ENCODE peak calls at places on chromosomes 16 and 17, in nine cellular contexts. C is cardiac fibroblast, X is thoracic aorta, K is stomach, N is BJ, G is AG04450, I is brain microvascular endothelial cell, D is Caco-2, M is psoas muscle. L is an unnamed sample.

GRCh38 chr17:61946359-61946758 is 18.6 kb upstream of the INTS2 start:
- DNase-seq in I (no peak), N (no peak), G (no peak), C (no peak), D (no peak), K (no peak), X (no peak), M (no peak), L (no peak)

GRCh38 chr17:63001689-63002394 is 35.8 kb downstream of the TANC2 start:
- DNase-seq in X (no peak), I (no peak), N (no peak), G (no peak), D (no peak), K (no peak), M (no peak), C (peak; percentile 39), L (no peak)

GRCh38 chr16:15509593-15510520 is 75.5 kb downstream of the BMERB1 start:
- DNase-seq in G (no peak), I (peak; percentile 82), K (no peak), X (no peak), D (no peak), M (no peak), N (no peak), C (peak; percentile 21), L (peak; percentile 61)

GRCh38 chr16:89693931-89694783 is 7.3 kb downstream of the SPATA2L start:
- DNase-seq in M (peak; percentile 49), D (peak; percentile 46), G (no peak), C (no peak), X (no peak), I (no peak), N (no peak), K (no peak), L (no peak)

GRCh38 chr17:19413725-19414124 is 2.7 kb downstream of the RNF112 start:
- DNase-seq in G (no peak), M (no peak), N (no peak), K (no peak), X (no peak), I (no peak), D (no peak), C (no peak), L (no peak)

GRCh38 chr17:58283674-58284612 is 3.2 kb upstream of the MPO start:
- DNase-seq in X (no peak), M (no peak), C (no peak), I (no peak), K (no peak), D (no peak), G (no peak), N (no peak), L (no peak)

GRCh38 chr17:1486802-1487695 is 5.4 kb downstream of the MYO1C start:
- DNase-seq in I (peak; percentile 34), G (no peak), K (peak; percentile 90), N (no peak), X (peak; percentile 62), M (peak; percentile 86), C (peak; percentile 66), D (peak; percentile 61), L (no peak)

GRCh38 chr17:60514053-60514452 is 12.0 kb downstream of the APPBP2 start:
- DNase-seq in K (no peak), I (no peak), C (no peak), N (no peak), D (no peak), M (no peak), X (no peak), G (no peak), L (no peak)

GRCh38 chr16:57564571-57565270 is 22.3 kb downstream of the ADGRG5 start:
- DNase-seq in I (peak; percentile 43), X (no peak), N (no peak), K (no peak), D (no peak), M (no peak), C (peak; percentile 41), G (no peak), L (no peak)

GRCh38 chr16:56858375-56858774 is 6.6 kb upstream of the SLC12A3 start:
- DNase-seq in X (no peak), D (no peak), N (no peak), G (no peak), M (no peak), I (no peak), C (no peak), K (no peak), L (no peak)

GRCh38 chr17:14762736-14763479 is 462.0 kb downstream of the HS3ST3B1 start:
- DNase-seq in X (no peak), M (no peak), G (no peak), N (no peak), K (no peak), I (no peak), C (no peak), D (no peak), L (no peak)

GRCh38 chr17:82547981-82548380 is 28.4 kb downstream of the FOXK2 start:
- DNase-seq in X (no peak), C (no peak), G (no peak), I (no peak), M (no peak), K (no peak), D (no peak), N (no peak), L (no peak)

GRCh38 chr17:45021607-45022287 is 29.7 kb downstream of the DCAKD start:
- DNase-seq in C (peak; percentile 54), X (no peak), G (no peak), D (peak; percentile 72), K (peak; percentile 68), N (no peak), M (peak; percentile 85), I (no peak), L (no peak)

GRCh38 chr17:40425741-40426140 is 8.0 kb upstream of the TOP2A start:
- DNase-seq in D (peak; percentile 22), G (no peak), I (no peak), N (no peak), M (no peak), K (no peak), X (no peak), C (no peak), L (no peak)
- TF ChIP-seq CTCF in D (no peak), G (no peak), I (no peak), N (no peak), M (no peak), K (no peak), X (no peak), C (no peak), L (no peak)

GRCh38 chr16:64394061-64394460 is 727.8 kb downstream of the CDH11 start:
- DNase-seq in D (no peak), G (no peak), K (no peak), C (no peak), I (no peak), X (no peak), M (no peak), N (no peak), L (no peak)

GRCh38 chr16:64397042-64397441 is 724.8 kb downstream of the CDH11 start:
- DNase-seq in K (no peak), D (no peak), X (no peak), M (no peak), G (no peak), I (peak; percentile 75), N (no peak), C (peak; percentile 36), L (no peak)

GRCh38 chr16:64390102-64390501 is 731.8 kb downstream of the CDH11 start:
- DNase-seq in K (no peak), G (no peak), N (no peak), I (no peak), D (no peak), X (no peak), C (no peak), M (no peak), L (no peak)

GRCh38 chr16:64392456-64392855 is 729.4 kb downstream of the CDH11 start:
- DNase-seq in C (no peak), M (no peak), N (no peak), D (no peak), I (no peak), X (no peak), K (no peak), G (no peak), L (no peak)

GRCh38 chr16:64391009-64391663 is 730.7 kb downstream of the CDH11 start:
- DNase-seq in X (no peak), N (no peak), M (no peak), C (peak; percentile 70), D (no peak), K (no peak), I (peak; percentile 37), G (no peak), L (no peak)
- H3K4me3 ChIP-seq in X (peak overlapping the region; percentile 65), N (no peak overlapping the region), M (no peak overlapping the region), C (peak overlapping the region; percentile 11), D (no peak overlapping the region), K (peak overlapping the region; percentile 22), I (no peak overlapping the region), G (peak overlapping the region; percentile 1), L (peak overlapping the region; percentile 4)

GRCh38 chr17:76032780-76033108 is 5.6 kb upstream of the EVPL start:
- DNase-seq in K (no peak), M (no peak), D (no peak), X (no peak), G (no peak), C (no peak), N (no peak), I (no peak), L (no peak)
- TF ChIP-seq CTCF in K (no peak), M (no peak), D (no peak), X (no peak), G (no peak), C (no peak), N (no peak), I (no peak), L (no peak)

DNA sequence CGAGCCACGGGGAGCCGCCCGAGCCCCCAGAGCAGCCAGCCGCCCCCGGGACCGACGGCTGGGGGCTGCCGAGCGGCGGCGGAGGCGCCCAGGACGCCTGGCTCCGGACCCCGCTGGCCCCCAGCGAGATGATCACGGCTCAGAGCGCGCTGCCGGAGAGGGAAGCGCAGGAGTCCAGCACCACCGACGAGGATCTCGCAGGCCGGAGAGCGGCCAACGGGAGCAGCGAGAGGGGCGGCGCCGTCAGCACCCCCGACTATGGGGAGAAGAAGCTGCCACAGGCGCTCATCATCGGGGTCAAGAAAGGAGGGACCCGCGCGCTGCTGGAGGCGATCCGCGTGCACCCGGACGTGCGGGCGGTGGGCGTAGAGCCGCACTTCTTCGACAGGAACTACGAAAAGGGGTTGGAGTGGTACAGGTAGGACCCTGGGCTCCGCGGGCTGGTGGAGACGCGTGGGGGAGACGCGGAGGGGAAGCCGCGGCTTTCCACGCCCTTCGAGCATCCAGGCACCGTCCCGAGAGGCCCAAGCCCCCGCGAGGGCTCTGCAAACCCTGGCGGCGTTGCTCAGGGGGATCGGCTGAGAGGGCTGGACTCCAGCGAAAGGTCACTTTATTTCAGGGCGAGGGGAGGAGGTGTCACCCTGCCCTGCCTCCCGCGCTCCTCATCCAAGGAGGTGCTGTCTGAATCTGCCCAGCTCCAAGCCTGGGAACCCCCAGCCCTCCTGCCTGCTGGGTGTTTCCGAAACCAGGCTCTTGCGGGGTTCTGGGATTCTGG is 1.2 kb downstream of the HS3ST4 start:
- DNase-seq in N (no peak), D (no peak), G (no peak), C (no peak), I (no peak), K (no peak), M (no peak), X (no peak), L (no peak)
- H3K4me3 ChIP-seq in N (no peak overlapping the region), D (peak overlapping the region; percentile 6), G (no peak overlapping the region), C (no peak overlapping the region), I (no peak overlapping the region), K (peak overlapping the region; percentile 50), M (no peak overlapping the region), X (no peak overlapping the region), L (no peak overlapping the region)

L was measured in astrocyte of the cerebellum.